ENCODE peak calls at places on chromosomes 4 and X, in six cellular contexts. S is glutamatergic neuron, V is uterus, C is RWPE1, J is dorsolateral prefrontal cortex, X is GM12878. N is an unnamed sample.

GRCh38 chrX:153459976-153460375 is 10.4 kb downstream of the HAUS7 start:
- DNase-seq in S (no peak), V (no peak), C (no peak), J (no peak), X (no peak), N (no peak)

GRCh38 chr4:2733844-2734574 is 22.1 kb downstream of the TNIP2 start:
- DNase-seq in S (no peak), V (no peak), C (no peak), J (no peak), X (no peak), N (no peak)

GRCh38 chrX:12767856-12768255 is 23.4 kb upstream of the PRPS2 start:
- DNase-seq in S (no peak), V (no peak), C (no peak), J (no peak), X (no peak), N (no peak)

GRCh38 chr4:142043509-142043908 is 407.1 kb downstream of the IL15 start:
- DNase-seq in S (no peak), V (no peak), C (no peak), J (no peak), X (no peak), N (no peak)

GRCh38 chrX:23334871-23335599 is 386 bp downstream of the PTCHD1 start:
- DNase-seq in S (peak; percentile 32), V (no peak), C (no peak), J (no peak), X (no peak), N (no peak)

GRCh38 chrX:3167771-3168170 is 126.5 kb downstream of the ARSF start:
- DNase-seq in S (no peak), V (no peak), C (no peak), J (no peak), X (no peak), N (no peak)

GRCh38 chrX:96591418-96591817 is 93.2 kb upstream of the DIAPH2 start:
- DNase-seq in S (no peak), V (no peak), C (no peak), J (no peak), X (no peak), N (peak; percentile 21)

GRCh38 chrX:140132937-140133336 is 167.6 kb upstream of the CXorf66 start:
- DNase-seq in S (no peak), V (no peak), C (no peak), J (no peak), X (no peak), N (no peak)

GRCh38 chr4:8847331-8847730 is 24.3 kb downstream of the HMX1 start:
- DNase-seq in S (no peak), V (no peak), C (no peak), J (peak; percentile 23), X (no peak), N (no peak)

GRCh38 chrX:39582091-39582490 is 515.7 kb downstream of the BCOR start:
- DNase-seq in S (no peak), V (no peak), C (peak; percentile 23), J (no peak), X (no peak), N (no peak)

GRCh38 chrX:45788941-45789348 is 588.3 kb upstream of the DIPK2B start:
- DNase-seq in S (no peak), V (no peak), C (no peak), J (no peak), X (no peak), N (no peak)

GRCh38 chr4:6888506-6889071 is 21.0 kb upstream of the TBC1D14 start:
- DNase-seq in S (no peak), V (no peak), C (no peak), J (no peak), X (no peak), N (no peak)

GRCh38 chr4:176034498-176034897 is 31.1 kb upstream of the WDR17 start:
- DNase-seq in S (no peak), V (no peak), C (peak; percentile 8), J (no peak), X (no peak), N (no peak)

GRCh38 chr4:30256105-30256828 is 463.9 kb upstream of the PCDH7 start:
- DNase-seq in S (no peak), V (no peak), C (no peak), J (no peak), X (no peak), N (no peak)

GRCh38 chrX:129235903-129236302 is 287.4 kb downstream of the SMARCA1 start:
- DNase-seq in S (no peak), V (no peak), C (no peak), J (no peak), X (no peak), N (no peak)

GRCh38 chrX:25020391-25021131 is 4.8 kb upstream of the ARX start:
- DNase-seq in S (peak; percentile 60), V (no peak), C (no peak), J (no peak), X (no peak), N (peak; percentile 83)

GRCh38 chrX:153411255-153411987 is at the start of gene ZFP92:
- DNase-seq in S (no peak), V (peak; percentile 40), C (no peak), J (no peak), X (no peak), N (peak; percentile 36)

GRCh38 chr4:39169426-39169825 is 12.9 kb upstream of the WDR19 start:
- DNase-seq in S (no peak), V (no peak), C (no peak), J (no peak), X (no peak), N (no peak)

GRCh38 chrX:19987856-19988255 is 3.0 kb downstream of the BCLAF3 start:
- DNase-seq in S (no peak), V (no peak), C (no peak), J (no peak), X (no peak), N (no peak)

GRCh38 chr4:112523008-112523440 is 7.0 kb upstream of the NEUROG2 start:
- DNase-seq in S (peak; percentile 73), V (no peak), C (no peak), J (no peak), X (no peak), N (peak; percentile 89)

GRCh38 chr4:92812652-92813051 is 508.9 kb downstream of the GRID2 start:
- DNase-seq in S (no peak), V (no peak), C (no peak), J (no peak), X (no peak), N (no peak)

GRCh38 chr4:83250666-83251065 is 33.9 kb downstream of the COQ2 start:
- DNase-seq in S (no peak), V (no peak), C (no peak), J (no peak), X (no peak), N (no peak)

GRCh38 chrX:35150052-35150451 is 207.5 kb downstream of the FAM47B start:
- DNase-seq in S (no peak), V (no peak), C (no peak), J (no peak), X (no peak), N (no peak)

GRCh38 chr4:91340843-91341242 is 962.9 kb upstream of the GRID2 start:
- DNase-seq in S (no peak), V (no peak), C (no peak), J (no peak), X (no peak), N (no peak)

GRCh38 chr4:185708348-185708747 is 103.6 kb downstream of the SORBS2 start:
- DNase-seq in S (no peak), V (no peak), C (peak; percentile 32), J (no peak), X (no peak), N (no peak)

GRCh38 chrX:31279359-31279758 is 207.5 kb upstream of the FTHL17 start:
- DNase-seq in S (no peak), V (no peak), C (peak; percentile 6), J (no peak), X (no peak), N (no peak)

GRCh38 chrX:134658421-134658896 is at the start of gene PLAC1:
- DNase-seq in S (no peak), V (no peak), C (no peak), J (no peak), X (no peak), N (no peak)

GRCh38 chr4:10495651-10496050 is 38.4 kb upstream of the ZNF518B start:
- DNase-seq in S (no peak), V (no peak), C (no peak), J (no peak), X (no peak), N (no peak)

DNA sequence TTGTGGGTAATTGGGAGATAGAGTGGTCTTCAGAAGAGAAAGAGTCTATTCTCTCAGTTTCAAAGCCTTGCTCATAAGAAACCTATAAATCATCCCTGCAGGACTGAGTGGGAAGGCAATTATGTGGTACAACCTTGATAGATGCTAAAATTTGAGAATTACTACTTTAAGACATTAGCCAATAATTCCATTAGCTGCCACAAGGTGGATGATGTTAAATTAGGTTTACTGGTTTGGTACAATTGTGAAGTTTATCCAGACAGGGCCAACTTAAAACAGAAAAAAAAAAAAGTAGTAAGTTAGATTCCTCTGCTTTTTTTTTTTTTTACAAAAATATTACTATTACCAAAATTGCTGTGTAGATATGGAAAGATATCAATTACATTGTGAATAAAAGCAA is 73.2 kb upstream of the AMOT start:
- DNase-seq in S (no peak), V (no peak), C (no peak), J (no peak), X (no peak), N (no peak)
- TF ChIP-seq CTCF in S (peak; percentile 26), V (no peak), C (no peak), J (no peak), X (peak; percentile 9), N (no peak)

DNA sequence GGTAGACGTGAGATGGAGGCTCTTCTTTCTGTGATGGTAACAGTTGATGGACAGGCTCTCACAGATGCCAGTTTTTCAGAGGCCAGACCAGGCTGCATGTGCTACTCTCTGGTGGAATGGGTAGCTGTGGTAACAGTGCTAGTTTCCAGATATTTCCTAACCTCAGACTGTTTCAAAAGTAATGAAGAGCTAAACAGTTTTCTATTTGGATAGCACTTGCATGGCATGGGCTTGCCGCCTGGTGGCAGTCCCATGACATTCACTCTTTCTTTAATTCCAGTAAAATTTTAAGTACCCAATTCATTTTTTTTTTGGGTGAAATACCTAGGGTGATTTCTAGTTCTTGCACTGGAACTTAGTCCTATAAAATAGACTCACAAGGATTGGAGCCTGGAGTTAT is 220.2 kb upstream of the MAD2L1 start:
- DNase-seq in S (no peak), V (no peak), C (no peak), J (no peak), X (no peak), N (no peak)
- TF ChIP-seq CTCF in S (peak; percentile 54), V (no peak), C (no peak), J (no peak), X (no peak), N (no peak)

GRCh38 chrX:26918633-26919032 is 544.5 kb downstream of the PPP4R3C start:
- DNase-seq in S (peak; percentile 9), V (no peak), C (no peak), J (no peak), X (no peak), N (no peak)
- TF ChIP-seq CTCF in S (peak; percentile 27), V (no peak), C (no peak), J (no peak), X (peak; percentile 55), N (no peak)

GRCh38 chrX:64994131-64994798 is 18.0 kb upstream of the ZC4H2 start:
- DNase-seq in S (no peak), V (no peak), C (no peak), J (no peak), X (no peak), N (no peak)
- TF ChIP-seq CTCF in S (no peak), V (no peak), C (no peak), J (no peak), X (no peak), N (no peak)